ENCODE peak calls at places on chromosomes 1 and 21, in five cellular contexts. I is adrenal gland, Q is psoas muscle, O is tibial nerve, N is thoracic aorta. J is an unnamed sample.

GRCh38 chr1:235932090-235932510 is 65.4 kb upstream of the LYST start:
- DNase-seq in I (no peak), Q (no peak), O (no peak), N (no peak), J (peak; percentile 73)

GRCh38 chr1:163013826-163014600 is 55.1 kb upstream of the RGS4 start:
- DNase-seq in I (no peak), Q (no peak), O (no peak), N (no peak), J (no peak)

GRCh38 chr1:183859865-183860264 is 54.9 kb downstream of the RGL1 start:
- DNase-seq in I (no peak), Q (no peak), O (no peak), N (no peak), J (no peak)

GRCh38 chr1:84721152-84721551 is 30.9 kb upstream of the SSX2IP start:
- DNase-seq in I (no peak), Q (no peak), O (no peak), N (no peak), J (no peak)

GRCh38 chr1:180611016-180611930 is 20.5 kb upstream of the XPR1 start:
- DNase-seq in I (peak; percentile 63), Q (no peak), O (no peak), N (no peak), J (no peak)

GRCh38 chr1:42752284-42752683 is 12.2 kb upstream of the CLDN19 start:
- DNase-seq in I (no peak), Q (no peak), O (no peak), N (no peak), J (no peak)

GRCh38 chr1:107874221-107874620 is 90.8 kb downstream of the VAV3 start:
- DNase-seq in I (no peak), Q (no peak), O (no peak), N (no peak), J (no peak)

GRCh38 chr21:44513389-44514217 is 26.4 kb downstream of the KRTAP10-1 start:
- DNase-seq in I (no peak), Q (peak; percentile 28), O (no peak), N (no peak), J (no peak)

GRCh38 chr1:202938287-202938925 is 11.4 kb upstream of the KLHL12 start:
- DNase-seq in I (no peak), Q (no peak), O (no peak), N (no peak), J (no peak)

GRCh38 chr1:16236091-16236494 is 890 bp downstream of the CPLANE2 start:
- DNase-seq in I (peak; percentile 65), Q (no peak), O (no peak), N (no peak), J (peak; percentile 72)

GRCh38 chr21:25515484-25516405 is 91.5 kb downstream of the MRPL39 start:
- DNase-seq in I (no peak), Q (no peak), O (no peak), N (no peak), J (no peak)

GRCh38 chr1:113041569-113042335 is 31.2 kb upstream of the LRIG2 start:
- DNase-seq in I (no peak), Q (no peak), O (no peak), N (no peak), J (no peak)

GRCh38 chr1:221182791-221183533 is 303.7 kb downstream of the HLX start:
- DNase-seq in I (no peak), Q (no peak), O (no peak), N (no peak), J (no peak)

GRCh38 chr1:17419626-17420328 is 19.7 kb downstream of the RCC2 start:
- DNase-seq in I (peak; percentile 73), Q (peak; percentile 87), O (peak; percentile 56), N (no peak), J (peak; percentile 82)

GRCh38 chr1:232982238-232982944 is 32.0 kb downstream of the NTPCR start:
- DNase-seq in I (no peak), Q (peak; percentile 68), O (no peak), N (no peak), J (no peak)

GRCh38 chr1:36580524-36580923 is 97.8 kb upstream of the CSF3R start:
- DNase-seq in I (no peak), Q (no peak), O (no peak), N (no peak), J (no peak)

GRCh38 chr1:153494976-153495535 is 34.6 kb upstream of the S100A7 start:
- DNase-seq in I (peak; percentile 84), Q (peak; percentile 89), O (peak; percentile 74), N (peak; percentile 72), J (peak; percentile 86)

GRCh38 chr1:89834078-89834704 is 13.4 kb downstream of the LRRC8D start:
- DNase-seq in I (no peak), Q (no peak), O (no peak), N (no peak), J (no peak)
- TF ChIP-seq CTCF in I (peak; percentile 29), Q (no peak), O (no peak), N (no peak), J (no peak)

GRCh38 chr1:111202366-111202706 is 1.9 kb upstream of the DENND2D start:
- DNase-seq in I (no peak), Q (no peak), O (no peak), N (no peak), J (no peak)

GRCh38 chr1:111204211-111204883 is 3.9 kb upstream of the DENND2D start:
- DNase-seq in I (peak; percentile 63), Q (peak; percentile 65), O (no peak), N (no peak), J (peak; percentile 94)

GRCh38 chr1:111202707-111203623 is 2.5 kb upstream of the DENND2D start:
- DNase-seq in I (no peak), Q (no peak), O (no peak), N (no peak), J (no peak)

GRCh38 chr1:111204923-111205723 is 4.7 kb upstream of the DENND2D start:
- DNase-seq in I (no peak), Q (no peak), O (no peak), N (no peak), J (no peak)

GRCh38 chr1:111203681-111204210 is 3.3 kb upstream of the DENND2D start:
- DNase-seq in I (peak; percentile 86), Q (peak; percentile 82), O (peak; percentile 23), N (no peak), J (peak; percentile 97)
- H3K4me1 ChIP-seq in I (peaks cover 14% of the 10 kb centered on the region), Q (peaks cover 4% of the 10 kb centered on the region), O (peaks cover 16% of the 10 kb centered on the region), N (peaks cover 20% of the 10 kb centered on the region), J (peaks cover 45% of the 10 kb centered on the region)

GRCh38 chr1:33025180-33025569 is 11.5 kb downstream of the AK2 start:
- DNase-seq in I (no peak), Q (no peak), O (no peak), N (no peak), J (no peak)
- H3K36me3 ChIP-seq in I (peaks cover 25% of the 10 kb centered on the region), Q (peaks cover 10% of the 10 kb centered on the region), O (peaks cover 63% of the 10 kb centered on the region), N (peaks cover 17% of the 10 kb centered on the region), J (peaks cover 58% of the 10 kb centered on the region)

DNA sequence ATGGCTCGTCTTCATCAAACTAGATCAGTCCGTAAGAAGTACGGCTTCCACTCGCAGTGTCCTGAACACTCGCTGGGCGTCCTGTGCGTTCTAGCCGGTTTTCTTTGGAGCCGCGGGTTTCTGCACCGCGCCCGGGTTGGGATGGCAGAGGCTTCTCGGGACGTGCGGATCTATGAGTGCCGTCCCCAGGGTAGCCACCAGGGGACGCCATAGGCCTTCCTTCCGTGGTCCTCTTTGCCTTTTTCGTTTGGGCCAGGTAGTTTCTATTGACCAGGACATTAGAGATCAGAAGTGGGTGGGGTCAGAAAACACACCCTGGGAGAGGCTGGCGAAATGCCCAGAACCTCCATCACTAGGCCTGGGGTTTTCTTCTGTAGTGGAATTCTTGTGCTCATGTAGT is 273.8 kb downstream of the FAM72C start:
- DNase-seq in I (peak; percentile 44), Q (no peak), O (no peak), N (no peak), J (peak; percentile 80)
- TF ChIP-seq CTCF in I (peak; percentile 54), Q (no peak), O (peak; percentile 64), N (no peak), J (peak; percentile 62)

GRCh38 chr1:33332357-33332789 is 11.5 kb upstream of the A3GALT2 start:
- DNase-seq in I (peak; percentile 74), Q (peak; percentile 70), O (no peak), N (no peak), J (no peak)
- H3K4me1 ChIP-seq in I (peaks cover 47% of the 10 kb centered on the region), Q (peaks cover 85% of the 10 kb centered on the region), O (peaks cover 68% of the 10 kb centered on the region), N (peaks cover 76% of the 10 kb centered on the region), J (peaks cover 72% of the 10 kb centered on the region)

GRCh38 chr1:220170836-220171526 is 77.0 kb downstream of the IARS2 start:
- DNase-seq in I (no peak), Q (no peak), O (no peak), N (no peak), J (no peak)

GRCh38 chr1:220182081-220182480 is 88.1 kb downstream of the IARS2 start:
- DNase-seq in I (no peak), Q (no peak), O (no peak), N (no peak), J (no peak)

DNA sequence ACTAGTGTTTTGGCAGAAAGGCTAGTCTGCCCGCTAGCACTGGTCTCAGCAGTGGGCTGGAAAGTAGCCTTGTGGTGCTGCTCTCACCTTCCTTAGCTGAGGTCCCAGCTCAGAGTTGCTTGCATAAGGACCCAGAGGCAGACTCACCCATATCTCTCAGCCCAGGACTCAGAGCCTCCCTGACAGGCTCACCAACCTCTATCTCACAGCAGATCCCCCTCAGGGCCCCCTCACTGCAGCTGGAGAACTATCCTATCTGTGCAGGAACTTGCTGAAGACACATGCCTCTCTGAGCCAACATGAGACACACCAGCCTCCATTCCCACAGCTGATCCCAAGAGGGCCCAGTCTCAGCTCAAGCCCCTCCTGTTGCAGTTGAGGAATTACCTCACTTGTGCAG is 82.6 kb downstream of the IARS2 start:
- DNase-seq in I (no peak), Q (no peak), O (no peak), N (no peak), J (no peak)
- H3K36me3 ChIP-seq in I (peaks cover 4% of the 10 kb centered on the region), Q (peaks cover 3% of the 10 kb centered on the region), O (peaks cover 61% of the 10 kb centered on the region), N (peaks cover 15% of the 10 kb centered on the region), J (peaks cover 38% of the 10 kb centered on the region)

GRCh38 chr21:45700461-45700860 is 56.9 kb downstream of the PCBP3 start:
- DNase-seq in I (no peak), Q (no peak), O (no peak), N (no peak), J (no peak)

GRCh38 chr21:45699251-45699942 is 55.9 kb downstream of the PCBP3 start:
- DNase-seq in I (no peak), Q (no peak), O (no peak), N (no peak), J (no peak)

GRCh38 chr21:45698493-45698947 is 55.0 kb downstream of the PCBP3 start:
- DNase-seq in I (peak; percentile 79), Q (no peak), O (no peak), N (peak; percentile 55), J (no peak)

GRCh38 chr21:45699966-45700365 is 56.4 kb downstream of the PCBP3 start:
- DNase-seq in I (no peak), Q (no peak), O (no peak), N (no peak), J (no peak)

GRCh38 chr21:45695086-45695485 is 51.6 kb downstream of the PCBP3 start:
- DNase-seq in I (no peak), Q (no peak), O (no peak), N (no peak), J (no peak)
- TF ChIP-seq CTCF in I (no peak), Q (no peak), O (no peak), N (no peak), J (no peak)

GRCh38 chr1:198649598-198650338 is 10.9 kb downstream of the PTPRC start:
- DNase-seq in I (no peak), Q (no peak), O (no peak), N (no peak), J (no peak)
- H3K4me1 ChIP-seq in I (no peaks in the 10 kb centered on the region), Q (no peaks in the 10 kb centered on the region), O (no peaks in the 10 kb centered on the region), N (no peaks in the 10 kb centered on the region), J (peaks cover 4% of the 10 kb centered on the region)

J was measured in upper lobe of right lung.